ENCODE peak calls at places on chromosomes 5 and 9, in five cellular contexts. One of them, this sample, is unnamed.

GRCh38 chr9:135515541-135515951 is 5.7 kb upstream of the LCN1 start:
- DNase-seq in H9: no peak
- DNase-seq in neuronal stem cell: no peak
- DNase-seq in H1: no peak
- DNase-seq in trophoblast cell: no peak
- DNase-seq in this sample: no peak

GRCh38 chr5:2267991-2268390 is 385.3 kb upstream of the IRX4 start:
- DNase-seq in H9: no peak
- DNase-seq in neuronal stem cell: no peak
- DNase-seq in H1: no peak
- DNase-seq in trophoblast cell: no peak
- DNase-seq in this sample: no peak

GRCh38 chr5:78361226-78361993 is 993 bp downstream of the SCAMP1 start:
- DNase-seq in H9: no peak
- DNase-seq in neuronal stem cell: no peak
- DNase-seq in H1: no peak
- DNase-seq in trophoblast cell: peak
- DNase-seq in this sample: peak

GRCh38 chr5:142181096-142181495 is 72.5 kb downstream of the NDFIP1 start:
- DNase-seq in H9: no peak
- DNase-seq in neuronal stem cell: no peak
- DNase-seq in H1: no peak
- DNase-seq in trophoblast cell: no peak
- DNase-seq in this sample: no peak

GRCh38 chr5:138951091-138951985 is 76.2 kb upstream of the LRRTM2 start:
- DNase-seq in H9: no peak
- DNase-seq in neuronal stem cell: no peak
- DNase-seq in H1: no peak
- DNase-seq in trophoblast cell: no peak
- DNase-seq in this sample: no peak

GRCh38 chr9:114588150-114588663 is 638 bp downstream of the ATP6V1G1 start:
- DNase-seq in H9: no peak
- DNase-seq in neuronal stem cell: no peak
- DNase-seq in H1: no peak
- DNase-seq in trophoblast cell: no peak
- DNase-seq in this sample: peak

GRCh38 chr5:133052317-133053175 is 733 bp downstream of the HSPA4 start:
- DNase-seq in H9: peak
- DNase-seq in neuronal stem cell: no peak
- DNase-seq in H1: peak
- DNase-seq in trophoblast cell: peak
- DNase-seq in this sample: peak

GRCh38 chr5:14178671-14179211 is 35.6 kb downstream of the TRIO start:
- DNase-seq in H9: peak
- DNase-seq in neuronal stem cell: peak
- DNase-seq in H1: peak
- DNase-seq in trophoblast cell: peak
- DNase-seq in this sample: peak

GRCh38 chr5:150277043-150277442 is 12.5 kb downstream of the CAMK2A start:
- DNase-seq in H9: no peak
- DNase-seq in neuronal stem cell: no peak
- DNase-seq in H1: no peak
- DNase-seq in trophoblast cell: no peak
- DNase-seq in this sample: no peak

GRCh38 chr9:127637322-127637847 is 25.3 kb downstream of the STXBP1 start:
- DNase-seq in H9: no peak
- DNase-seq in neuronal stem cell: no peak
- DNase-seq in H1: no peak
- DNase-seq in trophoblast cell: no peak
- DNase-seq in this sample: peak

GRCh38 chr5:151104795-151105194 is 24.0 kb upstream of the TNIP1 start:
- DNase-seq in H9: no peak
- DNase-seq in neuronal stem cell: no peak
- DNase-seq in H1: no peak
- DNase-seq in trophoblast cell: peak
- DNase-seq in this sample: peak

GRCh38 chr5:132592521-132592920 is 35.7 kb downstream of the RAD50 start:
- DNase-seq in H9: no peak
- DNase-seq in neuronal stem cell: no peak
- DNase-seq in H1: no peak
- DNase-seq in trophoblast cell: peak
- DNase-seq in this sample: no peak

GRCh38 chr9:88237454-88238280 is 99.4 kb upstream of the SPATA31C2 start:
- DNase-seq in H9: no peak
- DNase-seq in neuronal stem cell: no peak
- DNase-seq in H1: no peak
- DNase-seq in trophoblast cell: no peak
- DNase-seq in this sample: no peak

GRCh38 chr9:116421006-116421538 is 266.0 kb upstream of the TRIM32 start:
- DNase-seq in H9: no peak
- DNase-seq in neuronal stem cell: no peak
- DNase-seq in H1: no peak
- DNase-seq in trophoblast cell: no peak
- DNase-seq in this sample: no peak

DNA sequence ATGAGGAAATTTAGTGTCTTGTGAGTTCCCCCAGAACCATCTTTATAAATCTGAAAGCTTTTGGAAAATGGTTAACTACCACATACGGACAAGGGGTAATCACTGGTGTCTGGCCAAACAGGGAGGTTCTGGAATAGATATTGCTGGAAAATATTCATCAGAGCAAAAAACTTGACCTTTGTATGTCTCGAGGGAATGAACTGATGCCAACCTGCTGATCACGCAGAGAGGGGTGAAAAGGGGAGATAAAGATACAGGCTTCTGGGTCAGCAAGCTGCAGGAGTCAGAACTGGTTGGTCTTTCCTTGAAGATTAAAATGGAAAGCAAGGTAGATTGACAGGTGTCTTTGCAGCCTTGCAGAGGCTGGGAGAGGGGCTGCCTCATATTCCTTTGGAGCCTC is 35.5 kb downstream of the PSAT1 start:
- DNase-seq in H9: no peak
- DNase-seq in neuronal stem cell: no peak
- DNase-seq in H1: no peak
- DNase-seq in trophoblast cell: no peak
- DNase-seq in this sample: no peak
- H2BK12ac ChIP-seq in H9: no peak
- H2BK12ac ChIP-seq in neuronal stem cell: no peak
- H2BK12ac ChIP-seq in H1: no peak
- H2BK12ac ChIP-seq in trophoblast cell: no peak
- H2BK12ac ChIP-seq in this sample: no peak

GRCh38 chr5:40452874-40453624 is 226.7 kb upstream of the PTGER4 start:
- DNase-seq in H9: no peak
- DNase-seq in neuronal stem cell: no peak
- DNase-seq in H1: no peak
- DNase-seq in trophoblast cell: no peak
- DNase-seq in this sample: no peak

GRCh38 chr5:40453689-40454088 is 226.0 kb upstream of the PTGER4 start:
- DNase-seq in H9: no peak
- DNase-seq in neuronal stem cell: no peak
- DNase-seq in H1: no peak
- DNase-seq in trophoblast cell: no peak
- DNase-seq in this sample: no peak
- H3K9ac ChIP-seq in H9: no peak
- H3K9ac ChIP-seq in neuronal stem cell: no peak
- H3K9ac ChIP-seq in H1: no peak
- H3K9ac ChIP-seq in trophoblast cell: no peak
- H3K9ac ChIP-seq in this sample: no peak

DNA sequence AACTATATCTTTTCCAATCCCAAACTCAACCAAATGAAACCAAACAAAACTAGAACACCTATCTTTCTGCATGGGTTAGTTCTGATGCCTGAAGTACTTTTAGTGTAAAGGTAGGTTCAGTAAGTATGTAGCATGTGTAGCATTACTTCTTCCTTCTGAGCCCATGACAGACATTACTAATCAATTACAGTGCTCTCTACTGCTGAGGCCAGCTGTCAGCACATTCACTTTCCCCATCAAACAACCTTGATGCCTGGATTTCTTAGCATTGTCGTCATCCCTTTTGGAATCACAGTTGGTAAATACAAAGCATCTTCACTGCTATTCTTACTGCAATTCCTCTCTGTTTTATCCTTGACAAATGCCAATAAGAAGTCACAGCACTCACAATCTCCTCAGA is 103.2 kb downstream of the PTTG1 start:
- DNase-seq in H9: no peak
- DNase-seq in neuronal stem cell: no peak
- DNase-seq in H1: no peak
- DNase-seq in trophoblast cell: peak
- DNase-seq in this sample: no peak
- H2BK12ac ChIP-seq in H9: no peak
- H2BK12ac ChIP-seq in neuronal stem cell: no peak
- H2BK12ac ChIP-seq in H1: no peak
- H2BK12ac ChIP-seq in trophoblast cell: no peak
- H2BK12ac ChIP-seq in this sample: no peak

DNA sequence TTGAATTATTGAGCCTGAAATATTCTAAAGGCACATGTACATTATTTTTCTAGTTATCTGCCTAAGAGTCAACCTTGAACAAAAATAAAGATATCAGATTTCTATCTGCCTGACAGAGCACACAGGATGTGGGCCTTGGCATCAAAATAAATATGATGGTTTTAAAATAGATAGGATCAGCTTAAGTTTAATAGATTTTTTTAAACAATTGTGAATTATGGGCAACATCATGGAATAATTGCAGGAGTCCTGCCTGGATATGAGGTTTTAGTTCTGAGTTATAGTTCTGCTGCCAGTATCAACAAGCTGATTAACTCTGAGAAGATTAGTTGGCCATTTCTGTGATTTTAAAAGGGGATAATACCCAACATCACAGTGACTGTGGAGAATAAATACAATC is 107.0 kb upstream of the PCA3 start:
- DNase-seq in H9: no peak
- DNase-seq in neuronal stem cell: no peak
- DNase-seq in H1: no peak
- DNase-seq in trophoblast cell: no peak
- DNase-seq in this sample: no peak
- H3K9ac ChIP-seq in H9: no peak
- H3K9ac ChIP-seq in neuronal stem cell: no peak
- H3K9ac ChIP-seq in H1: no peak
- H3K9ac ChIP-seq in trophoblast cell: no peak
- H3K9ac ChIP-seq in this sample: no peak

DNA sequence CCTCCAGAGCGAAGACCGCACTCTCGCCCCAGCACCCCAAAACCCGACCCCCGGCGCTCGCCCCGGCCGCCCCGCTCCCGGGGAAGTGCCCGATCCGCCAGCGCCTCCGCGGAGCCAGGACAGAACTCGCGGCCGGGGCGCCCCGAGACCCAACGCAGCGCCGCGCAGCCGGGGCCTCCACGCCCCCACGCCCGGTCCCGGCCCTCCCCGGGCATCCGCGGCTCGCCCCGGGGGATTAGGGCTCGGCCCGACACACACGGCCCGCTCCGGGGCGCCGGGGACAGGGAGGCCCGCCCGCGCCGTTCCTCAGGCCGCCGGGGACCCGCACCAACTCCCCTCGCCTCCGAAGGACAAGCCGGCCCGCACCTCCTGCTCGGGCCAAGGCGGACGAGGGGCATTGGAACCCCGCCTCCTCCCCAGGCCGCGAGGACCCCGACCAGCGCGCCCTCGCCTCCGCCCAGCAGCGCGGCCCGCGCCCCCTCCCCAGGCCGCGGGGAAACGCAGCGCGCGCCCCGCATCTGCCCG is 521 bp downstream of the FNBP1 start:
- DNase-seq in H9: peak
- DNase-seq in neuronal stem cell: peak
- DNase-seq in H1: peak
- DNase-seq in trophoblast cell: peak
- DNase-seq in this sample: no peak
- H2BK12ac ChIP-seq in H9: no peak
- H2BK12ac ChIP-seq in neuronal stem cell: no peak
- H2BK12ac ChIP-seq in H1: no peak
- H2BK12ac ChIP-seq in trophoblast cell: no peak
- H2BK12ac ChIP-seq in this sample: no peak

GRCh38 chr5:50447228-50447627 is 6.1 kb upstream of the EMB start:
- DNase-seq in H9: no peak
- DNase-seq in neuronal stem cell: no peak
- DNase-seq in H1: no peak
- DNase-seq in trophoblast cell: no peak
- DNase-seq in this sample: no peak

GRCh38 chr5:50440651-50441478 is at the start of gene EMB:
- DNase-seq in H9: peak
- DNase-seq in neuronal stem cell: peak
- DNase-seq in H1: peak
- DNase-seq in trophoblast cell: peak
- DNase-seq in this sample: peak

GRCh38 chr5:50445281-50445949 is 4.3 kb upstream of the EMB start:
- DNase-seq in H9: no peak
- DNase-seq in neuronal stem cell: no peak
- DNase-seq in H1: no peak
- DNase-seq in trophoblast cell: no peak
- DNase-seq in this sample: no peak

GRCh38 chr5:50439221-50439620 is 1.9 kb downstream of the EMB start:
- DNase-seq in H9: no peak
- DNase-seq in neuronal stem cell: no peak
- DNase-seq in H1: no peak
- DNase-seq in trophoblast cell: no peak
- DNase-seq in this sample: no peak

GRCh38 chr5:50441479-50441815 is 359 bp upstream of the EMB start:
- DNase-seq in H9: no peak
- DNase-seq in neuronal stem cell: no peak
- DNase-seq in H1: no peak
- DNase-seq in trophoblast cell: no peak
- DNase-seq in this sample: no peak
- H3K9ac ChIP-seq in H9: peak
- H3K9ac ChIP-seq in neuronal stem cell: peak
- H3K9ac ChIP-seq in H1: peak
- H3K9ac ChIP-seq in trophoblast cell: no peak
- H3K9ac ChIP-seq in this sample: peak

DNA sequence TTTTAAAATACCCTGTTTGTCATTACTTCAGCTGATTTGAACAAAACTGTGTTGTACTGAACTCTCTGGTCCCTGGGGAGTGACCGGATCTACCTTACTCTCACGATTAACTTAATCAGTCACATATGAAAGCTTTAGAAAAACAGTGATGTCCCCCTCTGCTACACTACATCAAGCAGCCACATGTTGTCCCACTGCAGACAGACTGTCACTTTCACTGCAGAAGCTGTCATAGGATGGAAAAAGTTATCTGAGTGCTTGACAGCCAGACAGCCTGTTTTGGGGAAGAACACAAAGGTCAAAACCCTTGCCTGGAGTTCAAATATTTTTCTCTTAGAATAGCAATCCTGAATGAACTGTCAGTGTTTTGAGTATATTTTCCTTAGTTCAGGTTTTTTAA is 546.4 kb downstream of the DTWD2 start:
- DNase-seq in H9: no peak
- DNase-seq in neuronal stem cell: no peak
- DNase-seq in H1: no peak
- DNase-seq in trophoblast cell: no peak
- DNase-seq in this sample: no peak
- H2BK12ac ChIP-seq in H9: no peak
- H2BK12ac ChIP-seq in neuronal stem cell: no peak
- H2BK12ac ChIP-seq in H1: no peak
- H2BK12ac ChIP-seq in trophoblast cell: no peak
- H2BK12ac ChIP-seq in this sample: no peak

GRCh38 chr5:135032613-135033025 is 1.4 kb downstream of the PITX1 start:
- DNase-seq in H9: no peak
- DNase-seq in neuronal stem cell: no peak
- DNase-seq in H1: no peak
- DNase-seq in trophoblast cell: no peak
- DNase-seq in this sample: peak
- H3K9ac ChIP-seq in H9: no peak
- H3K9ac ChIP-seq in neuronal stem cell: no peak
- H3K9ac ChIP-seq in H1: no peak
- H3K9ac ChIP-seq in trophoblast cell: no peak
- H3K9ac ChIP-seq in this sample: peak

GRCh38 chr9:124213396-124213795 is 44.4 kb upstream of the NEK6 start:
- DNase-seq in H9: no peak
- DNase-seq in neuronal stem cell: no peak
- DNase-seq in H1: no peak
- DNase-seq in trophoblast cell: no peak
- DNase-seq in this sample: no peak
- H2BK12ac ChIP-seq in H9: no peak
- H2BK12ac ChIP-seq in neuronal stem cell: peak
- H2BK12ac ChIP-seq in H1: no peak
- H2BK12ac ChIP-seq in trophoblast cell: no peak
- H2BK12ac ChIP-seq in this sample: no peak